ENCODE peak calls at places on chromosome 15, in ten cellular contexts. N, T, S, W, P, D, Q, O, K and A are unnamed samples. For H3K4me1, the result is how much of the 10 kb centered on the place peaks cover.

GRCh38 chr15:88479169-88479568 is 11.7 kb downstream of the MRPS11 start:
- DNase-seq in N (no peak), T (no peak), S (no peak), W (no peak), P (no peak), D (no peak), Q (no peak), O (no peak), K (no peak), A (no peak)

GRCh38 chr15:44298878-44299277 is 10.4 kb downstream of the GOLM2 start:
- DNase-seq in N (no peak), T (peak), S (no peak), W (peak), P (no peak), D (no peak), Q (peak), O (no peak), K (no peak), A (no peak)

GRCh38 chr15:101633356-101633755 is 18.8 kb downstream of the TM2D3 start:
- DNase-seq in N (no peak), T (no peak), S (no peak), W (no peak), P (no peak), D (no peak), Q (no peak), O (no peak), K (no peak), A (no peak)

GRCh38 chr15:68425428-68426060 is 6.4 kb downstream of the ITGA11 start:
- DNase-seq in N (no peak), T (no peak), S (no peak), W (no peak), P (no peak), D (no peak), Q (no peak), O (no peak), K (no peak), A (no peak)

GRCh38 chr15:32107477-32108080 is 77.3 kb downstream of the CHRNA7 start:
- DNase-seq in N (no peak), T (no peak), S (no peak), W (no peak), P (no peak), D (no peak), Q (no peak), O (no peak), K (no peak), A (no peak)

GRCh38 chr15:63218114-63218808 is 28.9 kb downstream of the RAB8B start:
- DNase-seq in N (no peak), T (peak), S (no peak), W (no peak), P (no peak), D (no peak), Q (no peak), O (no peak), K (no peak), A (no peak)

GRCh38 chr15:57600197-57600596 is 8.5 kb downstream of the MYZAP start:
- DNase-seq in N (no peak), T (no peak), S (no peak), W (no peak), P (no peak), D (no peak), Q (no peak), O (no peak), K (no peak), A (no peak)

GRCh38 chr15:85756411-85757072 is 38.2 kb downstream of the KLHL25 start:
- DNase-seq in N (peak), T (no peak), S (peak), W (no peak), P (no peak), D (no peak), Q (no peak), O (no peak), K (no peak), A (no peak)

GRCh38 chr15:46685681-46686080 is 1031.6 kb upstream of the SEMA6D start:
- DNase-seq in N (no peak), T (no peak), S (no peak), W (no peak), P (no peak), D (no peak), Q (no peak), O (no peak), K (no peak), A (no peak)

GRCh38 chr15:81091889-81092558 is 42.0 kb upstream of the CFAP161 start:
- DNase-seq in N (no peak), T (peak), S (no peak), W (peak), P (no peak), D (no peak), Q (peak), O (peak), K (no peak), A (no peak)

GRCh38 chr15:77064539-77065308 is 6.2 kb downstream of the TSPAN3 start:
- DNase-seq in N (no peak), T (no peak), S (no peak), W (no peak), P (no peak), D (peak), Q (no peak), O (peak), K (no peak), A (no peak)

GRCh38 chr15:61880079-61880478 is 180.2 kb downstream of the VPS13C start:
- DNase-seq in N (no peak), T (no peak), S (no peak), W (no peak), P (no peak), D (no peak), Q (no peak), O (no peak), K (no peak), A (no peak)
- TF ChIP-seq POLR2AphosphoS5 in N (no peak), T (no peak), S (no peak), W (no peak), P (no peak), D (no peak), Q (no peak), O (no peak), K (no peak), A (no peak)

GRCh38 chr15:90921887-90922286 is 10.5 kb downstream of the HDDC3 start:
- DNase-seq in N (no peak), T (no peak), S (no peak), W (no peak), P (no peak), D (no peak), Q (no peak), O (no peak), K (no peak), A (no peak)

GRCh38 chr15:90918835-90919234 is 13.5 kb downstream of the HDDC3 start:
- DNase-seq in N (peak), T (no peak), S (no peak), W (no peak), P (no peak), D (no peak), Q (no peak), O (no peak), K (no peak), A (no peak)

GRCh38 chr15:90929709-90930019 is 2.7 kb downstream of the HDDC3 start:
- DNase-seq in N (no peak), T (no peak), S (no peak), W (no peak), P (no peak), D (no peak), Q (no peak), O (no peak), K (no peak), A (no peak)

DNA sequence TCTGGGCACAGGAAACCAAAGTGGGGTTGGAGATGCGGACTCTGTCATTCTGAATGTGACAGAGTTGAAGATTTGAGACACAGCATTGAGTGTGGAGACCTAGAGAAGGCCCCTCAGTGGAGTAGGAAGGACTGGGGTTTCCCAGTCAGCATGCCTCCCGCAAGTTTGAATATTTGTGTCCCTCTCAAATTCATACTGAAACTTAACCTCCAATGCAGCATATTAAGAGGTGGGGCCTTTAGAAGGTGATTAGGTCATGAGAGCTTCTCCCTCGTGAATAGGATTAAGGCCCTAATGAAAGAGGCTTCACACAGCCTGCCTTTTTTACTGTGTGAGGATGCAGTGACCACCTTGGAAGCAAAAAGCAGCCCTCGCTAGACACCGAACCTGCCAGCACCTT is 8.0 kb downstream of the HDDC3 start:
- DNase-seq in N (no peak), T (no peak), S (no peak), W (no peak), P (no peak), D (no peak), Q (no peak), O (no peak), K (no peak), A (no peak)
- TF ChIP-seq POLR2A in N (no peak), T (no peak), S (no peak), W (no peak), P (no peak), D (no peak), Q (no peak), O (no peak), K (no peak), A (no peak)

GRCh38 chr15:92886815-92887214 is 13.3 kb upstream of the CHD2 start:
- DNase-seq in N (no peak), T (no peak), S (no peak), W (no peak), P (no peak), D (no peak), Q (no peak), O (no peak), K (no peak), A (no peak)
- H3K4me1 ChIP-seq in N (half or more), T (half or more), S (under half), W (under half), P (under half), D (under half), Q (under half), O (under half), K (under half), A (under half)

DNA sequence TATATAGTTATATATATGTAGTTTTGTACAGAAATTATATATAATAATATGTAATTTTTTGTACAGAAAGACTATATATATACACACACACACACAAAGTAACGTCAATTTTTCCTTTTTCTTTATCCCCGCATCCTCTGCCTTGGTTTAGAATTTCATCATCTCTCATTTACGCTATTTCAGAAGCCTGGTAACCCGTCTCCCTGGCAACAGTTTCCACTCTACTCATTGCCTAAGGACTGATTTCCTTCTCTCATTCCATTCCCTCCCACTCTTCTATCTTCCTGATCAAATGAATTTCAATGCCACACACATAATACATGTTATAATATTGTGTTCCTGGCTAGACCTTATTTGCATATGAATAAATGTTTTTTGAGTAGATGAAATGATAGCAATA is 47.8 kb upstream of the NDN start:
- DNase-seq in N (no peak), T (no peak), S (no peak), W (no peak), P (no peak), D (no peak), Q (no peak), O (no peak), K (no peak), A (no peak)
- TF ChIP-seq POLR2AphosphoS5 in N (no peak), T (no peak), S (no peak), W (no peak), P (no peak), D (no peak), Q (no peak), O (no peak), K (no peak), A (no peak)

GRCh38 chr15:75451202-75451673 is 252 bp downstream of the SIN3A start:
- DNase-seq in N (peak), T (no peak), S (no peak), W (no peak), P (no peak), D (no peak), Q (no peak), O (no peak), K (no peak), A (no peak)

GRCh38 chr15:75452364-75452967 is 976 bp upstream of the SIN3A start:
- DNase-seq in N (peak), T (peak), S (peak), W (peak), P (peak), D (peak), Q (peak), O (peak), K (peak), A (peak)

GRCh38 chr15:75451674-75452363 is at the start of gene SIN3A:
- DNase-seq in N (peak), T (peak), S (peak), W (peak), P (peak), D (peak), Q (peak), O (peak), K (peak), A (peak)

GRCh38 chr15:75449585-75450306 is 1.7 kb downstream of the SIN3A start:
- DNase-seq in N (peak), T (no peak), S (no peak), W (no peak), P (no peak), D (no peak), Q (no peak), O (no peak), K (no peak), A (no peak)

GRCh38 chr15:75450307-75451201 is 936 bp downstream of the SIN3A start:
- DNase-seq in N (peak), T (peak), S (peak), W (peak), P (peak), D (peak), Q (peak), O (peak), K (peak), A (peak)
- TF ChIP-seq POLR2A in N (no peak), T (no peak), S (no peak), W (no peak), P (peak), D (no peak), Q (peak), O (no peak), K (no peak), A (no peak)